ENCODE peak calls at places on chromosomes 1 and 21, in nine cellular contexts. J is sigmoid colon; Q is left lung; V is nephron progenitor cell; R is neural progenitor cell; Y is CD8-positive, alpha-beta T cell; B is epithelial cell of esophagus; P is endothelial cell; A is K562. W is an unnamed sample.

GRCh38 chr21:42699196-42699595 is 45.8 kb downstream of the PDE9A start:
- DNase-seq in V (no peak), B (no peak), R (no peak), Q (no peak), Y (no peak), A (no peak), J (peak), P (no peak), W (no peak)

GRCh38 chr1:224631471-224632105 is 15.5 kb downstream of the CNIH3 start:
- DNase-seq in B (no peak), R (no peak), V (no peak), J (no peak), Y (no peak), P (no peak), Q (no peak), A (no peak), W (no peak)

GRCh38 chr1:116833655-116834054 is 76.1 kb upstream of the PTGFRN start:
- DNase-seq in A (no peak), Y (no peak), R (peak), Q (no peak), V (no peak), P (no peak), B (no peak), J (no peak), W (no peak)

GRCh38 chr1:108049083-108049819 is 84.3 kb upstream of the VAV3 start:
- DNase-seq in A (peak), B (no peak), Y (no peak), P (peak), J (peak), V (peak), R (peak), Q (peak), W (peak)

GRCh38 chr1:157154940-157155514 is 16.8 kb upstream of the ETV3 start:
- DNase-seq in J (no peak), Q (peak), B (peak), P (peak), A (peak), Y (no peak), R (no peak), V (no peak), W (no peak)

GRCh38 chr1:32775640-32776337 is 41.4 kb downstream of the YARS1 start:
- DNase-seq in A (no peak), V (no peak), J (no peak), B (no peak), Y (no peak), P (no peak), R (no peak), Q (no peak), W (no peak)

GRCh38 chr1:54248966-54249365 is 49.0 kb downstream of the MRPL37 start:
- DNase-seq in A (no peak), B (no peak), R (no peak), Y (no peak), J (no peak), V (no peak), P (no peak), Q (no peak), W (no peak)

GRCh38 chr1:204275695-204276596 is 62.2 kb upstream of the GOLT1A start:
- DNase-seq in P (no peak), R (no peak), Q (no peak), J (peak), Y (no peak), V (no peak), A (no peak), B (no peak), W (no peak)

GRCh38 chr1:184473176-184473966 is 86.5 kb downstream of the C1orf21 start:
- DNase-seq in P (no peak), B (peak), R (no peak), J (no peak), Q (no peak), V (no peak), A (no peak), Y (no peak), W (no peak)

GRCh38 chr1:225617479-225617878 is 35.4 kb downstream of the ENAH start:
- DNase-seq in Y (no peak), A (no peak), V (no peak), B (peak), Q (no peak), J (no peak), R (no peak), P (no peak), W (no peak)

GRCh38 chr21:16572032-16572431 is 842.2 kb downstream of the USP25 start:
- DNase-seq in B (peak), R (no peak), P (no peak), Q (no peak), A (no peak), J (no peak), V (no peak), Y (no peak), W (no peak)

GRCh38 chr1:3504151-3504822 is 49.8 kb downstream of the ARHGEF16 start:
- DNase-seq in A (no peak), V (no peak), J (peak), B (peak), R (no peak), Y (no peak), P (no peak), Q (peak), W (no peak)

GRCh38 chr1:6470132-6471085 is 4.4 kb upstream of the TNFRSF25 start:
- DNase-seq in A (peak), V (no peak), R (no peak), P (no peak), Y (no peak), B (no peak), J (no peak), Q (no peak), W (no peak)
- TF ChIP-seq CTCF in A (no peak), V (no peak), R (no peak), P (no peak), Y (no peak), B (no peak), J (no peak), Q (no peak), W (no peak)

GRCh38 chr1:228178737-228179720 is 13.4 kb downstream of the IBA57 start:
- DNase-seq in B (no peak), J (peak), P (no peak), V (no peak), R (no peak), Q (peak), Y (no peak), A (peak), W (no peak)

GRCh38 chr1:228181105-228181504 is 15.5 kb downstream of the IBA57 start:
- DNase-seq in B (no peak), J (peak), Y (no peak), R (no peak), A (no peak), P (no peak), Q (peak), V (no peak), W (no peak)

GRCh38 chr1:228181635-228182034 is 16.0 kb downstream of the IBA57 start:
- DNase-seq in P (no peak), J (no peak), Q (no peak), V (no peak), R (no peak), Y (no peak), B (no peak), A (no peak), W (no peak)

GRCh38 chr1:228182296-228183030 is 16.9 kb downstream of the IBA57 start:
- DNase-seq in R (no peak), Y (no peak), J (no peak), P (no peak), B (no peak), A (no peak), Q (no peak), V (no peak), W (no peak)

GRCh38 chr1:228180271-228180987 is 14.8 kb downstream of the IBA57 start:
- DNase-seq in Y (no peak), A (no peak), B (no peak), J (peak), V (no peak), Q (peak), R (no peak), P (no peak), W (no peak)
- TF ChIP-seq CTCF in Y (peak), A (peak), B (peak), J (no peak), V (peak), Q (peak), R (peak), P (no peak), W (peak)

DNA sequence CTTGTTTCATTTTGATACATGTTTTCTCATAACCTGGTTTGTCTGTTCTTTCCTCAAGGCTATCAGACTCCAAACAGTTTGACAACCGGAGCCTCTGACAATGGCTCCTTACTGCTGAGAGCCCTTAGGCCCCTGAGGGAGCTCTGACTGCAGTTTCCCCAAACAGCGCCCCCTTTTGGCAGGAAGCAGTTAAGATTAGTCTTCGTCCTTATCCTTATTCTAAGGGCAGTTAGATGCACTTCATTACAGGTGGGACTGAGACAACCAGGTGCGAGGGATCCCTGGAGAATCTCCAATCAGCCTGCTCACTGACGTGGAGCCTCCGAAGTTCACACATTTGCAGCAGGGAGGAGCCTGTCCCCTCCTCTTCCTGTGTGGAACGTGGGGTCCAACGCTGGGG is 393.1 kb downstream of the BRINP3 start:
- DNase-seq in R (peak), P (no peak), Y (no peak), Q (no peak), J (no peak), A (no peak), B (no peak), V (peak), W (peak)
- TF ChIP-seq CTCF in R (peak), P (peak), Y (no peak), Q (no peak), J (no peak), A (peak), B (no peak), V (peak), W (peak)

GRCh38 chr1:160681067-160681890 is 30.3 kb downstream of the CD48 start:
- DNase-seq in B (peak), R (peak), Y (peak), A (peak), Q (peak), P (peak), J (peak), V (peak), W (peak)
- TF ChIP-seq CTCF in B (peak), R (peak), Y (peak), A (peak), Q (peak), P (peak), J (no peak), V (peak), W (peak)

GRCh38 chr1:17276568-17276967 is 27.7 kb downstream of the PADI3 start:
- DNase-seq in P (no peak), J (no peak), B (peak), A (no peak), R (no peak), Y (no peak), Q (peak), V (no peak), W (no peak)
- TF ChIP-seq CTCF in P (no peak), J (no peak), B (no peak), A (peak), R (no peak), Y (no peak), Q (no peak), V (no peak), W (no peak)

W was measured in glutamatergic neuron.